ENCODE peak calls at places on chromosomes 12 and 14, in six cellular contexts. O is endothelial cell, D is GM23338, J is tibial artery, K is T-helper 9 cell, M is cardiac fibroblast. H is an unnamed sample.

GRCh38 chr12:64840949-64841717 is 16.7 kb downstream of the TBC1D30 start:
- DNase-seq in O (no peak), D (no peak), J (no peak), K (no peak), M (no peak), H (no peak)

GRCh38 chr12:45050331-45050750 is 558 bp downstream of the DBX2 start:
- DNase-seq in O (peak), D (peak), J (no peak), K (no peak), M (no peak), H (peak)

GRCh38 chr12:107917912-107918800 is 143.7 kb downstream of the ASCL4 start:
- DNase-seq in O (peak), D (peak), J (no peak), K (no peak), M (peak), H (peak)

GRCh38 chr14:24122971-24123370 is 7.5 kb upstream of the FITM1 start:
- DNase-seq in O (no peak), D (no peak), J (peak), K (no peak), M (no peak), H (no peak)

GRCh38 chr12:62834971-62835547 is 99.9 kb downstream of the PPM1H start:
- DNase-seq in O (no peak), D (no peak), J (no peak), K (no peak), M (peak), H (no peak)

GRCh38 chr14:102909911-102910310 is 12.6 kb upstream of the AMN start:
- DNase-seq in O (no peak), D (no peak), J (peak), K (no peak), M (no peak), H (no peak)

GRCh38 chr14:73785336-73785833 is 66.2 kb upstream of the PTGR2 start:
- DNase-seq in O (peak), D (peak), J (no peak), K (no peak), M (peak), H (no peak)

GRCh38 chr14:104821229-104821945 is 20.5 kb downstream of the ZBTB42 start:
- DNase-seq in O (no peak), D (no peak), J (peak), K (no peak), M (no peak), H (no peak)

GRCh38 chr12:78584695-78585094 is 279.9 kb upstream of the SYT1 start:
- DNase-seq in O (peak), D (peak), J (no peak), K (no peak), M (peak), H (peak)

GRCh38 chr12:70691018-70691672 is 53.9 kb upstream of the PTPRB start:
- DNase-seq in O (no peak), D (no peak), J (no peak), K (no peak), M (peak), H (no peak)

GRCh38 chr12:45583011-45583657 is 146.4 kb upstream of the ARID2 start:
- DNase-seq in O (no peak), D (no peak), J (no peak), K (no peak), M (peak), H (no peak)

GRCh38 chr12:19783547-19784444 is 344.5 kb downstream of the AEBP2 start:
- DNase-seq in O (no peak), D (peak), J (no peak), K (no peak), M (no peak), H (peak)

GRCh38 chr14:50037837-50038236 is 78.5 kb downstream of the VCPKMT start:
- DNase-seq in O (no peak), D (no peak), J (no peak), K (no peak), M (peak), H (no peak)

GRCh38 chr14:61653507-61653906 is 41.8 kb upstream of the HIF1A start:
- DNase-seq in O (peak), D (no peak), J (no peak), K (no peak), M (peak), H (no peak)

H was measured in iPS-NIHi11.